ENCODE peak calls at places on chromosomes 12 and 14, in nine cellular contexts. One of them, this sample, is unnamed.

GRCh38 chr14:103260629-103261124 is 73.4 kb upstream of the EIF5 start:
- DNase-seq in fibroblast of the aortic adventitia: peak
- DNase-seq in stimulated activated naive CD8-positive, alpha-beta T cell treated with anti-CD3 and anti-CD28 coated beads, Interleukin-15, Interleukin-2, amounts not matched to agents 100 U/mL and 50 U/mL, for 24 hours: peak
- DNase-seq in ELR: peak
- DNase-seq in Caco-2: no peak
- DNase-seq in COR-L47: peak
- DNase-seq in activated T-cell treated with anti-CD3 and anti-CD28 coated beads, Interleukin-2, amount 50 U/mL, for 4 hours: no peak
- DNase-seq in nephron progenitor cell: no peak
- DNase-seq in AML-193: no peak
- DNase-seq in this sample: no peak

GRCh38 chr12:52260351-52261210 is 13.9 kb upstream of the KRT86 start:
- DNase-seq in ELR: no peak
- DNase-seq in AML-193: peak
- DNase-seq in nephron progenitor cell: no peak
- DNase-seq in fibroblast of the aortic adventitia: peak
- DNase-seq in stimulated activated naive CD8-positive, alpha-beta T cell treated with anti-CD3 and anti-CD28 coated beads, Interleukin-15, Interleukin-2, amounts not matched to agents 100 U/mL and 50 U/mL, for 24 hours: no peak
- DNase-seq in activated T-cell treated with anti-CD3 and anti-CD28 coated beads, Interleukin-2, amount 50 U/mL, for 4 hours: no peak
- DNase-seq in COR-L47: no peak
- DNase-seq in Caco-2: no peak
- DNase-seq in this sample: no peak

GRCh38 chr12:125280482-125281377 is 215.5 kb downstream of the AACS start:
- DNase-seq in nephron progenitor cell: no peak
- DNase-seq in ELR: no peak
- DNase-seq in stimulated activated naive CD8-positive, alpha-beta T cell treated with anti-CD3 and anti-CD28 coated beads, Interleukin-15, Interleukin-2, amounts not matched to agents 100 U/mL and 50 U/mL, for 24 hours: no peak
- DNase-seq in Caco-2: no peak
- DNase-seq in activated T-cell treated with anti-CD3 and anti-CD28 coated beads, Interleukin-2, amount 50 U/mL, for 4 hours: no peak
- DNase-seq in fibroblast of the aortic adventitia: no peak
- DNase-seq in AML-193: no peak
- DNase-seq in COR-L47: no peak
- DNase-seq in this sample: no peak

GRCh38 chr12:101594700-101595099 is at the start of gene MYBPC1:
- DNase-seq in ELR: no peak
- DNase-seq in AML-193: no peak
- DNase-seq in Caco-2: no peak
- DNase-seq in activated T-cell treated with anti-CD3 and anti-CD28 coated beads, Interleukin-2, amount 50 U/mL, for 4 hours: no peak
- DNase-seq in fibroblast of the aortic adventitia: no peak
- DNase-seq in COR-L47: no peak
- DNase-seq in stimulated activated naive CD8-positive, alpha-beta T cell treated with anti-CD3 and anti-CD28 coated beads, Interleukin-15, Interleukin-2, amounts not matched to agents 100 U/mL and 50 U/mL, for 24 hours: no peak
- DNase-seq in nephron progenitor cell: peak
- DNase-seq in this sample: no peak

GRCh38 chr14:97408503-97408902 is 611.3 kb downstream of the VRK1 start:
- DNase-seq in stimulated activated naive CD8-positive, alpha-beta T cell treated with anti-CD3 and anti-CD28 coated beads, Interleukin-15, Interleukin-2, amounts not matched to agents 100 U/mL and 50 U/mL, for 24 hours: no peak
- DNase-seq in AML-193: no peak
- DNase-seq in COR-L47: no peak
- DNase-seq in Caco-2: no peak
- DNase-seq in fibroblast of the aortic adventitia: no peak
- DNase-seq in activated T-cell treated with anti-CD3 and anti-CD28 coated beads, Interleukin-2, amount 50 U/mL, for 4 hours: no peak
- DNase-seq in nephron progenitor cell: no peak
- DNase-seq in ELR: no peak
- DNase-seq in this sample: no peak

GRCh38 chr14:59352951-59353350 is 112.2 kb downstream of the GPR135 start:
- DNase-seq in AML-193: no peak
- DNase-seq in stimulated activated naive CD8-positive, alpha-beta T cell treated with anti-CD3 and anti-CD28 coated beads, Interleukin-15, Interleukin-2, amounts not matched to agents 100 U/mL and 50 U/mL, for 24 hours: no peak
- DNase-seq in COR-L47: no peak
- DNase-seq in ELR: no peak
- DNase-seq in activated T-cell treated with anti-CD3 and anti-CD28 coated beads, Interleukin-2, amount 50 U/mL, for 4 hours: no peak
- DNase-seq in fibroblast of the aortic adventitia: no peak
- DNase-seq in Caco-2: no peak
- DNase-seq in nephron progenitor cell: no peak
- DNase-seq in this sample: no peak

GRCh38 chr14:79502101-79502750 is 709.1 kb downstream of the DIO2 start:
- DNase-seq in Caco-2: no peak
- DNase-seq in stimulated activated naive CD8-positive, alpha-beta T cell treated with anti-CD3 and anti-CD28 coated beads, Interleukin-15, Interleukin-2, amounts not matched to agents 100 U/mL and 50 U/mL, for 24 hours: no peak
- DNase-seq in activated T-cell treated with anti-CD3 and anti-CD28 coated beads, Interleukin-2, amount 50 U/mL, for 4 hours: no peak
- DNase-seq in nephron progenitor cell: no peak
- DNase-seq in AML-193: no peak
- DNase-seq in COR-L47: no peak
- DNase-seq in fibroblast of the aortic adventitia: no peak
- DNase-seq in ELR: no peak
- DNase-seq in this sample: no peak

GRCh38 chr14:92646952-92647461 is 101.4 kb downstream of the LGMN start:
- DNase-seq in nephron progenitor cell: no peak
- DNase-seq in ELR: peak
- DNase-seq in COR-L47: no peak
- DNase-seq in activated T-cell treated with anti-CD3 and anti-CD28 coated beads, Interleukin-2, amount 50 U/mL, for 4 hours: no peak
- DNase-seq in AML-193: no peak
- DNase-seq in Caco-2: no peak
- DNase-seq in stimulated activated naive CD8-positive, alpha-beta T cell treated with anti-CD3 and anti-CD28 coated beads, Interleukin-15, Interleukin-2, amounts not matched to agents 100 U/mL and 50 U/mL, for 24 hours: no peak
- DNase-seq in fibroblast of the aortic adventitia: peak
- DNase-seq in this sample: peak

GRCh38 chr14:61611880-61612630 is 83.3 kb upstream of the HIF1A start:
- DNase-seq in AML-193: no peak
- DNase-seq in ELR: no peak
- DNase-seq in fibroblast of the aortic adventitia: no peak
- DNase-seq in nephron progenitor cell: no peak
- DNase-seq in activated T-cell treated with anti-CD3 and anti-CD28 coated beads, Interleukin-2, amount 50 U/mL, for 4 hours: no peak
- DNase-seq in COR-L47: no peak
- DNase-seq in Caco-2: no peak
- DNase-seq in stimulated activated naive CD8-positive, alpha-beta T cell treated with anti-CD3 and anti-CD28 coated beads, Interleukin-15, Interleukin-2, amounts not matched to agents 100 U/mL and 50 U/mL, for 24 hours: no peak
- DNase-seq in this sample: no peak

GRCh38 chr12:16112151-16112550 is 165.3 kb downstream of the SLC15A5 start:
- DNase-seq in COR-L47: no peak
- DNase-seq in ELR: no peak
- DNase-seq in activated T-cell treated with anti-CD3 and anti-CD28 coated beads, Interleukin-2, amount 50 U/mL, for 4 hours: no peak
- DNase-seq in stimulated activated naive CD8-positive, alpha-beta T cell treated with anti-CD3 and anti-CD28 coated beads, Interleukin-15, Interleukin-2, amounts not matched to agents 100 U/mL and 50 U/mL, for 24 hours: no peak
- DNase-seq in nephron progenitor cell: no peak
- DNase-seq in AML-193: no peak
- DNase-seq in Caco-2: no peak
- DNase-seq in fibroblast of the aortic adventitia: no peak
- DNase-seq in this sample: no peak

GRCh38 chr12:33546004-33546403 is 106.4 kb upstream of the SYT10 start:
- DNase-seq in activated T-cell treated with anti-CD3 and anti-CD28 coated beads, Interleukin-2, amount 50 U/mL, for 4 hours: no peak
- DNase-seq in AML-193: no peak
- DNase-seq in stimulated activated naive CD8-positive, alpha-beta T cell treated with anti-CD3 and anti-CD28 coated beads, Interleukin-15, Interleukin-2, amounts not matched to agents 100 U/mL and 50 U/mL, for 24 hours: no peak
- DNase-seq in fibroblast of the aortic adventitia: no peak
- DNase-seq in nephron progenitor cell: no peak
- DNase-seq in Caco-2: no peak
- DNase-seq in ELR: no peak
- DNase-seq in COR-L47: no peak
- DNase-seq in this sample: no peak

GRCh38 chr12:123071401-123072304 is 79.2 kb downstream of the PITPNM2 start:
- DNase-seq in fibroblast of the aortic adventitia: no peak
- DNase-seq in AML-193: no peak
- DNase-seq in COR-L47: peak
- DNase-seq in activated T-cell treated with anti-CD3 and anti-CD28 coated beads, Interleukin-2, amount 50 U/mL, for 4 hours: no peak
- DNase-seq in Caco-2: no peak
- DNase-seq in nephron progenitor cell: no peak
- DNase-seq in stimulated activated naive CD8-positive, alpha-beta T cell treated with anti-CD3 and anti-CD28 coated beads, Interleukin-15, Interleukin-2, amounts not matched to agents 100 U/mL and 50 U/mL, for 24 hours: no peak
- DNase-seq in ELR: no peak
- DNase-seq in this sample: no peak

GRCh38 chr12:77847665-77848431 is 17.2 kb downstream of the NAV3 start:
- DNase-seq in ELR: peak
- DNase-seq in activated T-cell treated with anti-CD3 and anti-CD28 coated beads, Interleukin-2, amount 50 U/mL, for 4 hours: no peak
- DNase-seq in nephron progenitor cell: no peak
- DNase-seq in AML-193: no peak
- DNase-seq in fibroblast of the aortic adventitia: peak
- DNase-seq in Caco-2: no peak
- DNase-seq in stimulated activated naive CD8-positive, alpha-beta T cell treated with anti-CD3 and anti-CD28 coated beads, Interleukin-15, Interleukin-2, amounts not matched to agents 100 U/mL and 50 U/mL, for 24 hours: no peak
- DNase-seq in COR-L47: peak
- DNase-seq in this sample: no peak